ENCODE peak calls at places on chromosomes 5 and 9, in four cellular contexts. E is Karpas-422, Y is mesendoderm, B is neuronal stem cell. A is an unnamed sample.

GRCh38 chr5:109590799-109591198 is 98.9 kb upstream of the MAN2A1 start:
- DNase-seq in E (no peak), B (no peak), Y (no peak), A (no peak)

GRCh38 chr5:97986069-97986468 is 787.4 kb upstream of the RGMB start:
- DNase-seq in B (no peak), Y (peak; percentile 88), E (no peak), A (peak; percentile 88)

GRCh38 chr9:86921141-86921868 is 26.0 kb downstream of the GAS1 start:
- DNase-seq in B (no peak), Y (no peak), E (no peak), A (no peak)

GRCh38 chr5:126780165-126780827 is 3.4 kb downstream of the LMNB1 start:
- DNase-seq in B (peak; percentile 39), Y (peak; percentile 80), E (peak; percentile 77), A (peak; percentile 90)

GRCh38 chr9:121607434-121608248 is 43.8 kb upstream of the DAB2IP start:
- DNase-seq in Y (peak; percentile 83), B (no peak), E (no peak), A (no peak)

GRCh38 chr9:88537743-88538055 is 2.7 kb downstream of the NXNL2 start:
- DNase-seq in B (peak; percentile 18), E (peak; percentile 52), Y (peak; percentile 68), A (peak; percentile 94)

GRCh38 chr5:143752165-143752564 is 59.8 kb upstream of the HMHB1 start:
- DNase-seq in Y (no peak), B (no peak), E (no peak), A (no peak)

GRCh38 chr5:124655211-124655880 is 91.1 kb downstream of the ZNF608 start:
- DNase-seq in Y (no peak), E (peak; percentile 55), B (no peak), A (peak; percentile 47)

GRCh38 chr5:16066810-16067209 is 112.8 kb downstream of the MARCHF11 start:
- DNase-seq in B (no peak), E (no peak), Y (no peak), A (no peak)

GRCh38 chr9:130785940-130786500 is 49.0 kb upstream of the ABL1 start:
- DNase-seq in E (no peak), B (no peak), Y (no peak), A (no peak)

GRCh38 chr5:124662261-124662781 is 84.1 kb downstream of the ZNF608 start:
- DNase-seq in B (peak; percentile 51), Y (peak; percentile 71), E (peak; percentile 71), A (no peak)

GRCh38 chr5:78633710-78634109 is 14.9 kb downstream of the LHFPL2 start:
- DNase-seq in B (no peak), E (no peak), Y (no peak), A (peak; percentile 35)

GRCh38 chr5:99033014-99033931 is 104.5 kb upstream of the CHD1 start:
- DNase-seq in B (no peak), E (no peak), Y (no peak), A (peak; percentile 9)

GRCh38 chr5:25701936-25702335 is 1057.2 kb upstream of the CDH10 start:
- DNase-seq in B (no peak), E (no peak), Y (no peak), A (no peak)

GRCh38 chr5:51625224-51625968 is 242.1 kb downstream of the ISL1 start:
- DNase-seq in Y (no peak), B (no peak), E (no peak), A (no peak)

GRCh38 chr9:133100518-133101355 is 20.3 kb downstream of the RALGDS start:
- DNase-seq in Y (no peak), B (no peak), E (no peak), A (no peak)

GRCh38 chr5:43294226-43294625 is 19.0 kb downstream of the HMGCS1 start:
- DNase-seq in E (no peak), Y (no peak), B (no peak), A (peak; percentile 68)

GRCh38 chr5:103041071-103041676 is 78.8 kb downstream of the GIN1 start:
- DNase-seq in B (no peak), Y (no peak), E (peak; percentile 66), A (peak; percentile 62)

GRCh38 chr5:159746707-159747106 is 169.6 kb upstream of the ADRA1B start:
- DNase-seq in B (no peak), E (no peak), Y (no peak), A (no peak)

GRCh38 chr9:120882935-120883607 is 6.1 kb upstream of the PHF19 start:
- DNase-seq in Y (no peak), E (no peak), B (no peak), A (no peak)

GRCh38 chr5:90528704-90529233 is 615 bp downstream of the LYSMD3 start:
- DNase-seq in E (peak; percentile 56), B (no peak), Y (peak; percentile 51), A (peak; percentile 61)

GRCh38 chr5:43034591-43034968 is 5.5 kb downstream of the ANXA2R start:
- DNase-seq in E (no peak), Y (peak; percentile 88), B (no peak), A (no peak)

GRCh38 chr9:6757132-6757987 is at the start of gene KDM4C:
- DNase-seq in Y (peak; percentile 98), E (peak; percentile 98), B (peak; percentile 26), A (peak; percentile 98)

GRCh38 chr9:87406545-87407166 is 91.0 kb upstream of the DAPK1 start:
- DNase-seq in Y (peak; percentile 66), E (no peak), B (no peak), A (no peak)

GRCh38 chr5:52787600-52788504 is at the start of the genes ITGA1 and PELO:
- DNase-seq in Y (peak; percentile 94), E (no peak), B (peak; percentile 59), A (peak; percentile 89)

GRCh38 chr5:124176692-124177091 is 569.7 kb downstream of the ZNF608 start:
- DNase-seq in Y (peak; percentile 31), E (peak; percentile 45), B (no peak), A (no peak)

GRCh38 chr5:131224387-131225191 is 39.3 kb upstream of the CDC42SE2 start:
- DNase-seq in E (peak; percentile 60), B (no peak), Y (no peak), A (no peak)

GRCh38 chr5:1337490-1338195 is 7.3 kb downstream of the CLPTM1L start:
- DNase-seq in Y (no peak), E (no peak), B (no peak), A (no peak)

GRCh38 chr5:116011046-116011445 is 21.2 kb upstream of the ARL14EPL start:
- DNase-seq in E (no peak), Y (no peak), B (no peak), A (peak; percentile 53)

GRCh38 chr9:69900406-69900805 is 79.8 kb downstream of the CFAP95 start:
- DNase-seq in E (no peak), B (no peak), Y (no peak), A (peak; percentile 65)

GRCh38 chr9:94780516-94780950 is 54.0 kb downstream of the AOPEP start:
- DNase-seq in Y (no peak), B (no peak), E (no peak), A (peak; percentile 47)

GRCh38 chr5:136776022-136776927 is 410.9 kb upstream of the TRPC7 start:
- DNase-seq in E (no peak), B (no peak), Y (no peak), A (peak; percentile 42)

GRCh38 chr9:129597355-129598088 is 23.4 kb downstream of the C9orf50 start:
- DNase-seq in B (peak; percentile 70), Y (peak; percentile 90), E (no peak), A (peak; percentile 80)

GRCh38 chr9:74951725-74952151 is 974 bp downstream of the C9orf40 start:
- DNase-seq in Y (peak; percentile 52), B (peak; percentile 38), E (peak; percentile 79), A (peak; percentile 68)

GRCh38 chr5:104635216-104635615 is 1072.6 kb upstream of the NUDT12 start:
- DNase-seq in Y (no peak), B (no peak), E (no peak), A (no peak)

DNA sequence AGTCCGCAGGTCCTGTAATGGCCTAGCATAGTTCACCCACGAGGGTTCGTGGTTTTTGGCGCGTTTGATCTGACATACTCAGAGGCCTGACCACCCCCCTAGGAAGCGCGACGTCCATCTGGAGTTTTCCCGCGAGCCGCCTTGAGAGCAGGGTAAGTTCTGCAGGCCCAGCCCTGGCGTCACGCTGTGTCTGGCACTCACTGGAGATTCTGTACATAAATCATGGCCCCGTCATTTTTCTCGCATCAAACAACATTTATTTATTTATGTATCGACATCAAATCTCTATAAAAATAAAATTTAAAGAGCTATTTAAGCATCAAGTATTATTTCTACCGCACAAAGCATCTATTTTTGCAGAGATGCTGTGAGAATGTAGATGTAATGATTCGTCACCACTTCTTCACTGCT is 446 bp upstream of the TRIM41 start:
- DNase-seq in Y (no peak), B (no peak), E (no peak), A (peak; percentile 79)
- H3K9ac ChIP-seq in Y (peak overlapping the region; percentile 87), B (peak overlapping the region; percentile 71), E (peak overlapping the region; percentile 86), A (peak overlapping the region; percentile 92)

GRCh38 chr5:32387841-32388240 is 56.7 kb downstream of the ZFR start:
- DNase-seq in E (no peak), B (no peak), Y (no peak), A (peak; percentile 9)
- H3K9ac ChIP-seq in E (no peak overlapping the region), B (no peak overlapping the region), Y (no peak overlapping the region), A (peak overlapping the region; percentile 33)

GRCh38 chr5:122915717-122916399 is 70.4 kb downstream of the SNX24 start:
- DNase-seq in Y (no peak), B (no peak), E (no peak), A (peak; percentile 8)
- H3K9ac ChIP-seq in Y (no peak overlapping the region), B (no peak overlapping the region), E (no peak overlapping the region), A (no peak overlapping the region)

DNA sequence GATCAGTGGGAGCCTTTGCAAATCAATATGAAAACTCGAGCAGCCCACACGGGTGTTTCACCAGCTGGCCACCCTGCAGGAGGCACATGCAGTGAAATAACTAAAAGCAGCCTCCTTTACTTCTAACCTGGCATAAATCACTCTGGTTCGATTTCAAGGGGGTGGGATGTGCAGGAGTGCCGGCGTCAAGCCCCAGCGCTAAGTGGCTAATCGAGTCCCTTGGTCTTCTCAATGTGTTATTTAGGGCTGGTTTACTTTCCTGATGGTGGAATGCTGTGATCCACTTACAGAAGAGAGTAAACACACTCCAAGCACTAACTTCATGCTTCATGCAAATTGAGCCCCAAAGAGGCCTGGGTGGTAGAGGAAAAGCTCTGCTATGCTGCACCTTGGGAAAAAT is 109.4 kb downstream of the TMEM174 start:
- DNase-seq in Y (no peak), E (no peak), B (no peak), A (no peak)
- H3K9ac ChIP-seq in Y (no peak overlapping the region), E (no peak overlapping the region), B (no peak overlapping the region), A (no peak overlapping the region)

GRCh38 chr5:96819806-96820205 is 12.1 kb upstream of the ERAP1 start:
- DNase-seq in E (no peak), Y (no peak), B (no peak), A (no peak)

GRCh38 chr5:96812851-96813250 is 5.1 kb upstream of the ERAP1 start:
- DNase-seq in E (no peak), B (no peak), Y (peak; percentile 68), A (no peak)

GRCh38 chr5:96816991-96817390 is 9.2 kb upstream of the ERAP1 start:
- DNase-seq in Y (no peak), E (no peak), B (no peak), A (no peak)

GRCh38 chr5:96817496-96817895 is 9.8 kb upstream of the ERAP1 start:
- DNase-seq in E (no peak), Y (no peak), B (no peak), A (no peak)

GRCh38 chr5:96816430-96816939 is 8.7 kb upstream of the ERAP1 start:
- DNase-seq in Y (no peak), E (peak; percentile 56), B (no peak), A (no peak)
- H3K9ac ChIP-seq in Y (no peak overlapping the region), E (peak overlapping the region; percentile 45), B (no peak overlapping the region), A (no peak overlapping the region)

A was measured in GM23248.